ENCODE peak calls at places on chromosomes 16 and 17, in five cellular contexts. Z, L, N, C and V are unnamed samples.

GRCh38 chr16:50267651-50268050 is 1.3 kb downstream of the ADCY7 start:
- DNase-seq in Z (no peak), L (no peak), N (no peak), C (no peak), V (no peak)

GRCh38 chr17:35074711-35075707 is 11.5 kb upstream of the RFFL start:
- DNase-seq in Z (no peak), L (no peak), N (no peak), C (peak; percentile 85), V (no peak)

GRCh38 chr17:64024781-64025731 is 4.6 kb upstream of the ICAM2 start:
- DNase-seq in Z (no peak), L (no peak), N (no peak), C (no peak), V (no peak)

GRCh38 chr16:75733305-75734141 is 7.2 kb upstream of the CPHXL start:
- DNase-seq in Z (no peak), L (no peak), N (no peak), C (no peak), V (no peak)

GRCh38 chr17:74521701-74522201 is 9.5 kb downstream of the CD300LB start:
- DNase-seq in Z (no peak), L (no peak), N (no peak), C (no peak), V (no peak)

GRCh38 chr16:81521141-81521626 is 76.6 kb downstream of the CMIP start:
- DNase-seq in Z (no peak), L (no peak), N (peak; percentile 84), C (no peak), V (peak; percentile 67)

GRCh38 chr17:79698086-79698690 is 32.6 kb upstream of the ENPP7 start:
- DNase-seq in Z (no peak), L (no peak), N (no peak), C (no peak), V (no peak)

GRCh38 chr16:70589998-70590471 is 56.3 kb upstream of the IL34 start:
- DNase-seq in Z (no peak), L (no peak), N (peak; percentile 22), C (no peak), V (no peak)

GRCh38 chr16:2468142-2468724 is 2.9 kb upstream of the NTN3 start:
- DNase-seq in Z (no peak), L (no peak), N (peak; percentile 75), C (no peak), V (no peak)

GRCh38 chr17:27976331-27976730 is 66.1 kb upstream of the NLK start:
- DNase-seq in Z (no peak), L (peak; percentile 47), N (no peak), C (no peak), V (no peak)

GRCh38 chr17:35376245-35376644 is 2.8 kb upstream of the SLFN11 start:
- DNase-seq in Z (no peak), L (no peak), N (no peak), C (no peak), V (no peak)

GRCh38 chr17:70752966-70753467 is 583.7 kb downstream of the KCNJ2 start:
- DNase-seq in Z (no peak), L (no peak), N (no peak), C (no peak), V (no peak)

GRCh38 chr17:64037802-64038201 is 17.4 kb upstream of the ICAM2 start:
- DNase-seq in Z (no peak), L (no peak), N (no peak), C (no peak), V (peak; percentile 35)

GRCh38 chr16:22915003-22915402 is 101.0 kb downstream of the HS3ST2 start:
- DNase-seq in Z (no peak), L (no peak), N (no peak), C (no peak), V (no peak)

GRCh38 chr17:36510636-36511035 is 24.0 kb downstream of the MYO19 start:
- DNase-seq in Z (no peak), L (no peak), N (no peak), C (no peak), V (no peak)

GRCh38 chr16:89373355-89374110 is 116.8 kb downstream of the ANKRD11 start:
- DNase-seq in Z (no peak), L (no peak), N (no peak), C (no peak), V (no peak)

GRCh38 chr17:12050646-12051225 is 30.1 kb downstream of the MAP2K4 start:
- DNase-seq in Z (no peak), L (no peak), N (no peak), C (no peak), V (no peak)

GRCh38 chr17:7355053-7355452 is at the start of gene TMEM95:
- DNase-seq in Z (no peak), L (no peak), N (no peak), C (no peak), V (no peak)

GRCh38 chr17:39753514-39754160 is 15.9 kb downstream of the GRB7 start:
- DNase-seq in Z (no peak), L (no peak), N (peak; percentile 88), C (no peak), V (no peak)

GRCh38 chr16:49216593-49216992 is 65.0 kb downstream of the CBLN1 start:
- DNase-seq in Z (no peak), L (no peak), N (no peak), C (no peak), V (no peak)

GRCh38 chr17:15404116-15404730 is 62.8 kb upstream of the TEKT3 start:
- DNase-seq in Z (no peak), L (no peak), N (no peak), C (no peak), V (no peak)

GRCh38 chr16:12002447-12003006 is 26.0 kb downstream of the SNX29 start:
- DNase-seq in Z (no peak), L (no peak), N (no peak), C (no peak), V (peak; percentile 34)

GRCh38 chr16:85353839-85354622 is 241.8 kb upstream of the CIBAR2 start:
- DNase-seq in Z (no peak), L (no peak), N (no peak), C (no peak), V (no peak)

GRCh38 chr17:35740997-35741931 is 9.8 kb downstream of the RASL10B start:
- DNase-seq in Z (no peak), L (no peak), N (peak; percentile 74), C (no peak), V (peak; percentile 79)

DNA sequence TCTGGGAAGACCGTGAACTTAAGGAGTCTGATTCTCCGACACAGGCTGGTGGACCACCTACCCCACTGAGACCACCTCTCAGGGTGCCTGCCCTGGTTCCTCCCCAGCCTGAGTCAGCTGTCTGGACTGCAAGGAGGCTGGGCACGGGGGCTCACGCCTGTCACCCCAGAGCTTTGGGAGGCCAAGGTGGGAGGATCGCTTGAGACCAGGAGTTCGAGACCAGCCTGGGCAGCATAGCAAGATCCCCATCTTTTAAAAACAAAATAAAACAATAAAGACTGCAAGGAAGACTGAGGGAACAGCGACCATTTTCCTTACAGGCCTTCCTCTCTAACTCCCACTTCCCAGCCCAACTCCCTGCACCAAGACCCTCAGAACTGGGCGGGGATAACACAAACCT is 4.2 kb downstream of the APOBR start:
- DNase-seq in Z (no peak), L (no peak), N (no peak), C (no peak), V (no peak)
- TF ChIP-seq ZBTB33 in Z (no peak), L (no peak), N (no peak), C (no peak), V (no peak)

GRCh38 chr17:50428831-50429424 is 2.9 kb downstream of the ACSF2 start:
- DNase-seq in Z (no peak), L (no peak), N (no peak), C (peak; percentile 100), V (no peak)
- TF ChIP-seq ZBTB33 in Z (no peak), L (no peak), N (no peak), C (peak; percentile 79), V (no peak)

GRCh38 chr17:41131979-41132378 is 8.0 kb upstream of the KRTAP4-12 start:
- DNase-seq in Z (peak; percentile 77), L (no peak), N (no peak), C (peak; percentile 23), V (no peak)

DNA sequence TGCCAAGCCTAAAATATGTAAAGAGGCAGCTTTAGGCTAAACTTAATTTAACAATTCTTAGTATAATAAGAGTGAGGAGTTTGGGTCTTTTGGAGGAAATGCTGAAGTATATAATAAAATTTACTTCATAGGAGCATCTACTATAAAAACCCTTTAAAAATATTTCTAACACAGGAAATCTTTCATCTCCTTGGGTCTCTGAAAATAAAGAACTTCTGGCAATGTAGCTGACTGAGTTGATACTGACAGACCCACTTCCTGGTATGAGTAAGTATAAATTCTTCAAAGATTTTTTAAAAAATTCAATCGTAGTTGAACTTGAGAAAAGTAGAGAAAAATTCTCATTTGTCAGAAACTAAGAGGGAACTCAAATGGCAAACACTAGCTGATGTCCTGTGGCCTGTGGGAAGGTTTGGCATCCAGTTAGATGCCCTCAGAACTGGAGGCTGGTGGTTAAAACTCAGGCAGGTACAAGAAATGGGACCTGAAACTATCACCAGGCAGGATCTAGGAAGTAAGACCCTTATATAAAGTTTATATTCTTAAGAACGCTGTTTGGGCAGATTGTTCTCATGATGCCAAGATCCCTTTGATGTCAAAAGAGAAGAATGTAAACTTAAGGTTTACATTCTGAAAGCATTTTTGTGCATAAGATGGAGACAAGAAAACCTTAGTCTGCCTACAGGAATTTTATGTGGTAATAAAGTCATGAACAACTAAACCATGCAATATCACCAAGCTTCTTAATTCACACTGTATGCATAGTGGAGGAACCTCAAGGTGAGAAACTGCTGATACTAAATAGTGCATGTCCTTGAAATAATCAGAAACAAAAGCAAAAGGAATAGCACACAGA is 6.2 kb downstream of the KRTAP4-6 start:
- DNase-seq in Z (no peak), L (no peak), N (no peak), C (no peak), V (no peak)
- TF ChIP-seq ZBTB33 in Z (no peak), L (no peak), N (no peak), C (no peak), V (no peak)

GRCh38 chr17:78174870-78175642 is 6.7 kb downstream of the SYNGR2 start:
- DNase-seq in Z (no peak), L (no peak), N (no peak), C (no peak), V (no peak)

GRCh38 chr17:78170692-78171590 is 2.6 kb downstream of the SYNGR2 start:
- DNase-seq in Z (no peak), L (no peak), N (no peak), C (no peak), V (no peak)

GRCh38 chr17:78173025-78173715 is 4.8 kb downstream of the SYNGR2 start:
- DNase-seq in Z (no peak), L (peak; percentile 66), N (no peak), C (no peak), V (no peak)

GRCh38 chr17:78174332-78174869 is 6.0 kb downstream of the SYNGR2 start:
- DNase-seq in Z (no peak), L (no peak), N (no peak), C (no peak), V (no peak)

DNA sequence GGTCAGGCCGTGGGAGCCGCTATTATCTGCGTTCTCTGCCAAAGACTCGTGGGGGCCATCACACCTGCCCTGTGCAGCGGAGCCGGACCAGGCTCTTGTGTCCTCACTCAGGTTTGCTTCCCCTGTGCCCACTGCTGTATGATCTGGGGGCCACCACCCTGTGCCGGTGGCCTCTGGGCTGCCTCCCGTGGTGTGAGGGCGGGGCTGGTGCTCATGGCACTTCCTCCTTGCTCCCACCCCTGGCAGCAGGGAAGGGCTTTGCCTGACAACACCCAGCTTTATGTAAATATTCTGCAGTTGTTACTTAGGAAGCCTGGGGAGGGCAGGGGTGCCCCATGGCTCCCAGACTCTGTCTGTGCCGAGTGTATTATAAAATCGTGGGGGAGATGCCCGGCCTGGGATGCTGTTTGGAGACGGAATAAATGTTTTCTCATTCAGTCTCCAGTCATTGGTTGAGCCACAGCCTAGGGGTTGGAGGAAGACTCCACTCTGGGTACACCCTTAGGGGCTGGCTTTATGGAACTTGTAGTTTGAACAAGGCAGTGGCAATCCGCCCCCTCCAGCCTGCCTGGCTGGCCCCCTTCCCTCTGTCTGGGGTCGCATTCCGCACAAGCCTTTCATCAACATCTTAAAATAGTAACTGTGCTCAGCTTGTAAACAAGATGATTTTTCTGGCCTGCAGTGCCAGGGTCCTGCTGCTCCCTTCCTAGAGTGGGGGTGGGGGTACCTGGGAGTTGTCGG is 4.1 kb downstream of the SYNGR2 start:
- DNase-seq in Z (no peak), L (no peak), N (no peak), C (no peak), V (no peak)
- TF ChIP-seq ZBTB33 in Z (no peak), L (no peak), N (no peak), C (no peak), V (no peak)